ENCODE peak calls at places on chromosomes 2 and 18, in nine cellular contexts. A, I, T, L, V, W, U, G and D are unnamed samples.

GRCh38 chr2:203341741-203342310 is 13.6 kb downstream of the ABI2 start:
- DNase-seq in I (peak), L (no peak), W (no peak), G (no peak), A (no peak), U (no peak), V (no peak), T (no peak), D (no peak)

GRCh38 chr2:146547236-146547635 is 1297.6 kb upstream of the ACVR2A start:
- DNase-seq in T (no peak), U (no peak), V (no peak), L (no peak), I (no peak), A (no peak), W (no peak), G (no peak), D (no peak)

GRCh38 chr2:9212010-9212638 is 5.5 kb downstream of the ASAP2 start:
- DNase-seq in U (no peak), A (no peak), I (no peak), G (no peak), W (peak), L (peak), V (no peak), T (no peak), D (no peak)

GRCh38 chr2:222024934-222025890 is 273.6 kb downstream of the PAX3 start:
- DNase-seq in V (no peak), G (no peak), I (peak), T (peak), A (peak), W (peak), L (peak), U (no peak), D (no peak)

GRCh38 chr2:110802213-110802932 is 70.0 kb downstream of the ACOXL start:
- DNase-seq in V (no peak), A (no peak), I (no peak), W (no peak), G (no peak), T (no peak), U (no peak), L (no peak), D (no peak)

GRCh38 chr2:218957685-218958084 is 1.8 kb upstream of the CDK5R2 start:
- DNase-seq in G (no peak), U (no peak), T (no peak), A (no peak), L (no peak), V (no peak), W (no peak), I (no peak), D (no peak)

GRCh38 chr2:39733070-39733674 is 45.9 kb downstream of the THUMPD2 start:
- DNase-seq in A (no peak), T (no peak), L (no peak), U (no peak), I (no peak), W (no peak), V (no peak), G (no peak), D (no peak)

GRCh38 chr2:58866040-58866439 is 624.9 kb upstream of the FANCL start:
- DNase-seq in L (no peak), U (no peak), W (no peak), I (no peak), V (no peak), T (no peak), G (no peak), A (no peak), D (no peak)

GRCh38 chr18:78082776-78083175 is 833.1 kb downstream of the GALR1 start:
- DNase-seq in U (no peak), W (no peak), V (no peak), I (no peak), A (no peak), L (no peak), G (no peak), T (no peak), D (no peak)